ENCODE peak calls at places on chromosomes 5 and 9, in ten cellular contexts. U is adrenal gland; Z is IMR-90; Y is natural killer cell; I is heart left ventricle; B is BJ; M is choroid plexus epithelial cell; T is upper lobe of right lung; S is CD4-positive, alpha-beta T cell; X is lower lobe of right lung. Q is an unnamed sample.

GRCh38 chr9:31119882-31120481 is 1264.5 kb upstream of the ACO1 start:
- DNase-seq in Z (no peak), X (no peak), Y (no peak), U (peak; percentile 57), S (peak; percentile 13), B (no peak), M (peak; percentile 85), T (no peak), I (no peak), Q (no peak)

GRCh38 chr5:1416856-1417469 is 28.3 kb downstream of the SLC6A3 start:
- DNase-seq in Z (no peak), I (peak; percentile 9), S (no peak), B (no peak), X (peak; percentile 44), T (peak; percentile 50), M (no peak), Y (no peak), U (no peak), Q (no peak)

GRCh38 chr5:77152441-77152840 is 58.0 kb upstream of the PDE8B start:
- DNase-seq in X (no peak), Z (no peak), I (no peak), B (no peak), Y (no peak), U (no peak), S (no peak), M (no peak), T (no peak), Q (no peak)

GRCh38 chr9:89002987-89003386 is 11.7 kb downstream of the S1PR3 start:
- DNase-seq in Z (no peak), U (no peak), Y (no peak), B (no peak), I (no peak), M (no peak), S (no peak), X (no peak), T (no peak), Q (no peak)

GRCh38 chr5:77337716-77338115 is 127.2 kb downstream of the PDE8B start:
- DNase-seq in X (no peak), I (no peak), M (no peak), S (no peak), B (no peak), U (no peak), T (no peak), Y (no peak), Z (no peak), Q (no peak)

GRCh38 chr5:4647056-4647455 is 493.1 kb upstream of the ADAMTS16 start:
- DNase-seq in I (no peak), Z (no peak), Y (no peak), M (no peak), S (no peak), T (no peak), B (no peak), U (no peak), X (no peak), Q (no peak)

GRCh38 chr5:122110990-122111389 is 18.4 kb upstream of the ZNF474 start:
- DNase-seq in Z (no peak), S (no peak), U (no peak), T (no peak), X (no peak), M (no peak), I (no peak), B (no peak), Y (no peak), Q (no peak)

GRCh38 chr9:107868166-107868565 is 378.6 kb upstream of the KLF4 start:
- DNase-seq in S (no peak), Y (no peak), I (no peak), U (no peak), X (no peak), M (no peak), T (no peak), B (no peak), Z (no peak), Q (no peak)

GRCh38 chr5:89932771-89933181 is 476.8 kb downstream of the CETN3 start:
- DNase-seq in U (no peak), Y (no peak), Z (no peak), B (no peak), S (no peak), X (no peak), T (no peak), M (peak; percentile 47), I (no peak), Q (no peak)

DNA sequence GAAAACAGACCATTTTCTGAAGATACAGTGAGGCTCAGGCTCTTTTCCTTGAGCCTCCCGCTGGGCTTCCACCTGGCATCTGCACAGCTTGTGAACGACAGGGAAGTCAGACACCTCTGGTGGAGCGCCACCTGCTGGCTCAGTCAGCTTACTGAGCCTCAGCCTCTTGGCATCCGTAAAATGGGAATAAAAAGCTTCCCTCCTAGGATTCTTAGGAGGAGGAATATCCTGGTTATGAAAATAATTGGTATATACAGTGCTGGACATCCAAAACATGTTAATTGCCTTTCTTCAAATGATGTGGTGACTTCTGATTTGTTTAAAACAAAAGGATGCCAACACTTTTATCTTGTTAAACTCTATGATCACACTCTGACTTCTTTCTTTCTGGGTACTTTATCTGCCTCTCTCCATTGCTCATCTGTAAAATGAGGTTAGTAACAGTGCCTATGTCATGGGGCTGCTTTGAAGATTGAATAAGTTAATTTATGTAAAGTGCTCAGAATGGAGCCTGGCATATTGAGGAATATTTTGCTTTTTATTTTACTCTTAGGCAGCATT is 67.5 kb downstream of the MAMDC2 start:
- DNase-seq in B (no peak), T (peak; percentile 89), X (peak; percentile 85), I (peak; percentile 88), U (peak; percentile 88), M (peak; percentile 85), S (peak; percentile 7), Y (peak; percentile 35), Z (peak; percentile 81), Q (no peak)
- TF ChIP-seq CTCF in B (peak; percentile 91), T (peak; percentile 84), X (peak; percentile 91), I (peak; percentile 87), U (peak; percentile 80), M (peak; percentile 99), S (peak; percentile 77), Y (peak; percentile 87), Z (peak; percentile 83), Q (peak; percentile 94)

GRCh38 chr5:161530700-161531099 is 15.8 kb downstream of the GABRB2 start:
- DNase-seq in B (no peak), I (no peak), S (no peak), U (no peak), M (no peak), Y (no peak), X (no peak), T (no peak), Z (no peak), Q (no peak)

GRCh38 chr5:161535762-161536161 is 10.8 kb downstream of the GABRB2 start:
- DNase-seq in Y (no peak), X (no peak), U (no peak), I (no peak), Z (no peak), M (no peak), T (no peak), S (no peak), B (no peak), Q (no peak)
- TF ChIP-seq CTCF in Y (no peak), X (no peak), U (peak; percentile 27), I (no peak), Z (no peak), M (no peak), T (no peak), S (no peak), B (no peak), Q (peak; percentile 26)

GRCh38 chr9:99264070-99264469 is 42.0 kb downstream of the SEC61B start:
- DNase-seq in X (no peak), S (no peak), T (no peak), Z (no peak), B (no peak), I (no peak), M (peak; percentile 35), Y (no peak), U (no peak), Q (no peak)
- TF ChIP-seq CTCF in X (no peak), S (no peak), T (no peak), Z (peak; percentile 33), B (peak; percentile 37), I (no peak), M (peak; percentile 56), Y (no peak), U (no peak), Q (peak; percentile 14)

GRCh38 chr9:134163374-134164196 is 779 bp downstream of the RNU6ATAC start:
- DNase-seq in U (peak; percentile 85), M (peak; percentile 54), B (no peak), T (peak; percentile 85), Z (peak; percentile 22), I (peak; percentile 84), Y (peak; percentile 62), X (peak; percentile 82), S (peak; percentile 47), Q (no peak)
- TF ChIP-seq CTCF in U (peak; percentile 69), M (peak; percentile 46), B (peak; percentile 60), T (peak; percentile 52), Z (no peak), I (peak; percentile 56), Y (peak; percentile 52), X (peak; percentile 53), S (peak; percentile 59), Q (no peak)

GRCh38 chr9:16640649-16641048 is 229.8 kb downstream of the BNC2 start:
- DNase-seq in S (no peak), Y (no peak), M (peak; percentile 74), T (no peak), B (no peak), U (no peak), X (no peak), I (no peak), Z (no peak), Q (no peak)
- TF ChIP-seq CTCF in S (no peak), Y (no peak), M (peak; percentile 56), T (no peak), B (peak; percentile 37), U (no peak), X (no peak), I (no peak), Z (no peak), Q (no peak)

Q was measured in D721Med.